ENCODE peak calls at places on chromosomes 11 and 22, in ten cellular contexts. I, N, T, A, L, F, X, U, K and B are unnamed samples.

GRCh38 chr11:85827768-85828639 is 17.1 kb upstream of the SYTL2 start:
- DNase-seq in X (no peak), K (peak; percentile 95), F (no peak), N (peak; percentile 75), A (no peak), U (no peak), L (no peak), I (peak; percentile 91), T (no peak), B (no peak)

GRCh38 chr22:23193882-23194281 is 13.6 kb downstream of the BCR start:
- DNase-seq in X (no peak), L (no peak), K (no peak), A (no peak), T (no peak), F (no peak), I (peak; percentile 27), U (no peak), N (no peak), B (no peak)

GRCh38 chr22:27919943-27920755 is 1.1 kb upstream of the PITPNB start:
- DNase-seq in N (no peak), L (peak; percentile 23), I (peak; percentile 72), A (peak; percentile 55), X (no peak), F (peak; percentile 29), T (no peak), K (peak; percentile 83), U (no peak), B (no peak)

GRCh38 chr11:45233121-45233803 is 52.9 kb downstream of the SYT13 start:
- DNase-seq in L (peak; percentile 77), F (peak; percentile 78), N (peak; percentile 79), X (peak; percentile 25), I (peak; percentile 37), K (peak; percentile 59), U (peak; percentile 74), T (peak; percentile 36), A (peak; percentile 66), B (peak; percentile 57)

GRCh38 chr22:22545084-22545483 is 14.0 kb downstream of the PRAME start:
- DNase-seq in A (no peak), U (no peak), I (no peak), L (no peak), F (no peak), K (no peak), T (no peak), N (no peak), X (no peak), B (no peak)

GRCh38 chr11:10325398-10326079 is 20.7 kb downstream of the ADM start:
- DNase-seq in N (no peak), A (no peak), I (peak; percentile 99), T (no peak), L (no peak), F (no peak), K (peak; percentile 100), X (no peak), U (no peak), B (no peak)

GRCh38 chr11:84887055-84887629 is 740.0 kb downstream of the DLG2 start:
- DNase-seq in I (no peak), F (no peak), X (no peak), L (no peak), T (no peak), A (no peak), U (no peak), N (no peak), K (no peak), B (no peak)

GRCh38 chr22:17575151-17575550 is 11.9 kb downstream of the SLC25A18 start:
- DNase-seq in I (no peak), X (no peak), U (no peak), T (no peak), F (no peak), L (no peak), K (no peak), N (no peak), A (no peak), B (no peak)

GRCh38 chr11:115502636-115503082 is 1.6 kb downstream of the CADM1 start:
- DNase-seq in K (no peak), N (no peak), A (no peak), F (peak; percentile 14), L (no peak), I (no peak), T (no peak), U (peak; percentile 45), X (no peak), B (no peak)

GRCh38 chr22:49046546-49047305 is 780.9 kb downstream of the BRD1 start:
- DNase-seq in U (no peak), X (no peak), L (peak; percentile 18), N (no peak), I (no peak), K (no peak), A (peak; percentile 24), F (peak; percentile 23), T (no peak), B (no peak)

GRCh38 chr11:57699813-57700212 is 12.2 kb downstream of the MED19 start:
- DNase-seq in F (no peak), I (no peak), N (no peak), L (no peak), A (no peak), T (no peak), X (no peak), K (no peak), U (no peak), B (no peak)

GRCh38 chr22:48918585-48919186 is 909.0 kb downstream of the BRD1 start:
- DNase-seq in T (no peak), I (no peak), N (no peak), K (no peak), U (no peak), F (no peak), L (no peak), A (no peak), X (no peak), B (no peak)

GRCh38 chr11:32396331-32396730 is 39.0 kb downstream of the WT1 start:
- DNase-seq in T (no peak), L (no peak), A (no peak), K (no peak), U (no peak), F (no peak), N (no peak), I (no peak), X (no peak), B (no peak)

GRCh38 chr11:105860105-105860504 is 161.9 kb downstream of the MSANTD4 start:
- DNase-seq in A (no peak), X (no peak), T (no peak), K (no peak), F (no peak), U (no peak), I (no peak), N (no peak), L (no peak), B (no peak)

GRCh38 chr11:64834723-64835615 is 9.5 kb downstream of the CDC42BPG start:
- DNase-seq in I (no peak), U (peak; percentile 80), F (no peak), N (peak; percentile 90), A (no peak), L (peak; percentile 90), K (no peak), X (no peak), T (no peak), B (no peak)

GRCh38 chr11:68352591-68352990 is 40.2 kb downstream of the LRP5 start:
- DNase-seq in U (no peak), I (no peak), F (no peak), N (no peak), L (no peak), K (no peak), A (no peak), T (no peak), X (no peak), B (no peak)

GRCh38 chr22:38202437-38203089 is 769 bp downstream of the MAFF start:
- DNase-seq in N (peak; percentile 46), L (peak; percentile 94), U (peak; percentile 92), A (peak; percentile 87), X (no peak), K (peak; percentile 94), I (peak; percentile 92), F (peak; percentile 89), T (peak; percentile 81), B (peak; percentile 65)

DNA sequence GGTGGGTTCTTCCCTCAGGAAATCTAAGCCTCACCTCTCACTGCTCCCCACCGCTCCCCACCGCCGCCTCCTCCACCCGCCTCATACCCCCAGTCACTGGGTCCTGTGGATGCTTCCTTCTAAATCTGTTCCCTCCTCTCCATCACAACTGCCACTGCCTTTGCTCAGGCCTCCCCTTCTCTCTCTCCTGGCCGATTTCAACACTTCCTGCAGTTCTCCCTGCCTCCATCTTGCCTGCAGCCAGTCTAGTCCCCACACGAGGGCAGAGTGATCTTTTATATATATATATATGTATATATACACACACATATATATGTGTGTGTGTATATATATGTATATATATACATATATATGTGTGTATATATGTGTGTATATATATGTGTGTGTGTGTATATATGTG is 27.8 kb downstream of the CREB3L1 start:
- DNase-seq in F (no peak), L (no peak), U (no peak), A (no peak), I (peak; percentile 35), N (no peak), X (no peak), K (peak; percentile 60), T (no peak), B (no peak)
- TF ChIP-seq CTCF in F (no peak), L (no peak), U (no peak), A (peak; percentile 17), I (peak; percentile 14), N (no peak), X (no peak), K (peak; percentile 38), T (no peak), B (no peak)

DNA sequence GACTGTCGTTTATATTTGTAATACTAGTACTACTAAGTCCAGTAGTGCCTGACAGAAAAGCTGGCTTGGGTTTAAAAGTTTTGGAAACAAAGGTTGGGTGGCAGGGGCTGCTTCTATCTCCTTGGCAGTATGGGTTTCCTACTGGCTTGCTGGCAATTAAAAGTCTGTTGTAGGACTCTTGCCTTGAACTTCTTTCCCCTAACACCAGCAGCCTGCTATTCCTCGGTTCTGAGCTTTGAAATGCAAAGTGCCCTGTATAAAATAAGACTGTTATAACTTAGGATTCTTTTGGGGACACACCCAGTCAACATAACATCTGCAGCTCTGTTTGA is 1.3 kb downstream of the RNF169 start:
- DNase-seq in I (no peak), K (no peak), U (no peak), N (no peak), T (no peak), L (no peak), X (no peak), F (no peak), A (no peak), B (no peak)
- H3K27ac ChIP-seq in I (peak overlapping the region; percentile 24), K (peak overlapping the region; percentile 68), U (peak overlapping the region; percentile 94), N (peak overlapping the region; percentile 93), T (no peak overlapping the region), L (no peak overlapping the region), X (no peak overlapping the region), F (peak overlapping the region; percentile 96), A (peak overlapping the region; percentile 97), B (no peak overlapping the region)

GRCh38 chr11:126311464-126312291 is 7.8 kb downstream of the DCPS start:
- DNase-seq in L (no peak), T (no peak), A (no peak), F (no peak), U (no peak), K (no peak), N (no peak), I (no peak), X (no peak), B (no peak)
- TF ChIP-seq CTCF in L (no peak), T (no peak), A (no peak), F (no peak), U (no peak), K (no peak), N (no peak), I (no peak), X (no peak), B (no peak)

DNA sequence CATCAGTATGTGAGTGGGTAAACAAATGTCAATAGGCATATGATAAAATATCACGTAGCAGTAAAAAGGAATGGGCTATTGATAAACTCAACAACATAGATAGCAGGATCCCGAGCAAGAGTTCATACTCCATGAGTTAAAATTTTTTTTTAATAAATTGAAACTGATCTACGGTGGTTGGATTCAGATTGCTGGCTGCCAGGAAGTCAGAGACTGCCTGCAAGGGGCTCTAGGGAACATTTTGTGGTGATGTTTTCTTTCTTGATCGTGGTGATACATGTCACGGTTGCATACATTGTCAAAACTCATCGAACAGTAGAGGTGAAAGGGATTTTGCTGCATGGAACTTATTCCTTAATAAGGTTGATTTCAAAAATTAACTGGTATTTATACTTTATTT is 62.6 kb upstream of the WNT7B start:
- DNase-seq in X (no peak), L (no peak), U (no peak), A (no peak), N (no peak), K (no peak), I (no peak), F (no peak), T (no peak), B (no peak)
- H3K27ac ChIP-seq in X (no peak overlapping the region), L (no peak overlapping the region), U (no peak overlapping the region), A (no peak overlapping the region), N (peak overlapping the region; percentile 95), K (no peak overlapping the region), I (no peak overlapping the region), F (no peak overlapping the region), T (no peak overlapping the region), B (no peak overlapping the region)